ENCODE peak calls at places on chromosome 6, in six cellular contexts. H is glutamatergic neuron; C is brain microvascular endothelial cell; Y is A549; G is activated CD8-positive, alpha-beta memory T cell treated with anti-CD3 and anti-CD28 coated beads, Interleukin-2, amount 10 ng/mL, durations not matched to agents 7 days and 5 days; R is SW 1271. U is an unnamed sample.

GRCh38 chr6:156953478-156954146 is 176.4 kb downstream of the ARID1B start:
- DNase-seq in G (no peak), Y (peak), R (peak), C (peak), H (no peak), U (peak)

GRCh38 chr6:170134077-170135040 is 156.5 kb downstream of the DLL1 start:
- DNase-seq in C (no peak), Y (no peak), R (no peak), H (no peak), G (peak), U (no peak)

GRCh38 chr6:155126727-155127439 is 131.8 kb downstream of the TIAM2 start:
- DNase-seq in C (peak), Y (peak), R (peak), G (peak), H (no peak), U (peak)

GRCh38 chr6:37314803-37315515 is 38.8 kb upstream of the RNF8 start:
- DNase-seq in Y (peak), R (no peak), C (peak), G (peak), H (peak), U (peak)

GRCh38 chr6:30411515-30412207 is 66.7 kb downstream of the RPP21 start:
- DNase-seq in G (peak), R (no peak), C (peak), Y (peak), H (peak), U (peak)

GRCh38 chr6:105317607-105318533 is 85.0 kb downstream of the PREP start:
- DNase-seq in H (no peak), R (no peak), Y (no peak), C (no peak), G (no peak), U (no peak)

GRCh38 chr6:37809144-37809543 is 10.4 kb upstream of the ZFAND3 start:
- DNase-seq in C (no peak), G (no peak), H (no peak), Y (no peak), R (no peak), U (no peak)

GRCh38 chr6:35253249-35253648 is 6.3 kb upstream of the ZNF76 start:
- DNase-seq in H (no peak), G (no peak), R (no peak), C (no peak), Y (no peak), U (no peak)

GRCh38 chr6:140281236-140281635 is 906.8 kb upstream of the CITED2 start:
- DNase-seq in H (no peak), G (no peak), Y (no peak), C (no peak), R (no peak), U (no peak)

GRCh38 chr6:157092736-157093135 is 230.6 kb downstream of the TMEM242 start:
- DNase-seq in R (no peak), H (no peak), G (no peak), C (peak), Y (no peak), U (no peak)

GRCh38 chr6:96520039-96520850 is 1.4 kb upstream of the UFL1 start:
- DNase-seq in Y (peak), H (no peak), C (peak), R (no peak), G (no peak), U (no peak)

GRCh38 chr6:134898575-134898974 is 51.3 kb downstream of the ALDH8A1 start:
- DNase-seq in C (no peak), Y (no peak), G (no peak), H (no peak), R (no peak), U (no peak)

GRCh38 chr6:659716-660581 is 3.0 kb upstream of the HUS1B start:
- DNase-seq in C (no peak), R (no peak), G (no peak), Y (no peak), H (peak), U (no peak)

GRCh38 chr6:41723936-41724637 is 11.3 kb downstream of the TFEB start:
- DNase-seq in C (no peak), Y (no peak), G (no peak), H (no peak), R (no peak), U (no peak)

GRCh38 chr6:1609662-1610496 is at the start of gene FOXC1:
- DNase-seq in Y (peak), C (peak), R (peak), H (peak), G (peak), U (peak)

GRCh38 chr6:15893556-15894253 is 230.9 kb upstream of the DTNBP1 start:
- DNase-seq in Y (peak), H (no peak), C (peak), R (no peak), G (no peak), U (no peak)

GRCh38 chr6:14079433-14079832 is 38.1 kb upstream of the CD83 start:
- DNase-seq in G (no peak), H (no peak), Y (no peak), C (peak), R (no peak), U (no peak)

GRCh38 chr6:10425973-10426780 is 11.3 kb upstream of the TFAP2A start:
- DNase-seq in C (no peak), Y (no peak), R (no peak), G (no peak), H (peak), U (peak)

GRCh38 chr6:32192608-32193039 is at the start of gene GPSM3:
- DNase-seq in R (no peak), H (no peak), G (peak), C (peak), Y (no peak), U (no peak)

GRCh38 chr6:150495126-150495525 is 104.6 kb upstream of the PLEKHG1 start:
- DNase-seq in G (no peak), C (no peak), Y (no peak), R (no peak), H (no peak), U (no peak)

GRCh38 chr6:80637312-80637711 is 530.8 kb downstream of the BCKDHB start:
- DNase-seq in C (peak), H (no peak), Y (no peak), R (no peak), G (no peak), U (no peak)

GRCh38 chr6:36924131-36924530 is 30.4 kb upstream of the PI16 start:
- DNase-seq in H (no peak), Y (no peak), C (no peak), R (no peak), G (peak), U (no peak)

GRCh38 chr6:56802570-56802969 is 152.3 kb upstream of the BEND6 start:
- DNase-seq in H (no peak), C (peak), G (no peak), R (no peak), Y (peak), U (no peak)

GRCh38 chr6:115908906-115909559 is 151.7 kb downstream of the FRK start:
- DNase-seq in H (no peak), R (no peak), G (no peak), Y (no peak), C (no peak), U (no peak)

GRCh38 chr6:165913676-165914570 is 250.9 kb upstream of the PDE10A start:
- DNase-seq in R (no peak), Y (peak), H (no peak), C (no peak), G (no peak), U (no peak)

GRCh38 chr6:21615504-21615903 is 22.0 kb downstream of the SOX4 start:
- DNase-seq in G (no peak), C (no peak), H (no peak), Y (no peak), R (no peak), U (no peak)

GRCh38 chr6:42451146-42451594 is 556 bp downstream of the TRERF1 start:
- DNase-seq in R (no peak), G (peak), C (no peak), H (no peak), Y (no peak), U (no peak)

GRCh38 chr6:5511924-5512323 is 250.6 kb downstream of the FARS2 start:
- DNase-seq in C (peak), G (no peak), Y (no peak), H (no peak), R (no peak), U (no peak)

GRCh38 chr6:150573041-150573681 is 26.5 kb upstream of the PLEKHG1 start:
- DNase-seq in Y (no peak), H (peak), G (no peak), R (no peak), C (no peak), U (peak)

GRCh38 chr6:145891126-145891525 is 73.0 kb downstream of the SHPRH start:
- DNase-seq in C (peak), R (no peak), H (no peak), Y (no peak), G (no peak), U (no peak)

GRCh38 chr6:15417811-15418210 is 171.9 kb downstream of the JARID2 start:
- DNase-seq in C (peak), Y (no peak), R (no peak), H (no peak), G (peak), U (no peak)

GRCh38 chr6:68958327-68958726 is 323.2 kb downstream of the ADGRB3 start:
- DNase-seq in H (no peak), C (no peak), G (no peak), R (no peak), Y (peak), U (no peak)

GRCh38 chr6:157761926-157762325 is 61.1 kb upstream of the SNX9 start:
- DNase-seq in G (no peak), C (no peak), Y (no peak), R (no peak), H (no peak), U (no peak)

GRCh38 chr6:8017276-8017701 is 46.9 kb downstream of the BLOC1S5 start:
- DNase-seq in Y (no peak), C (no peak), R (no peak), G (no peak), H (no peak), U (no peak)

GRCh38 chr6:142696123-142696522 is 248.9 kb downstream of the HIVEP2 start:
- DNase-seq in Y (no peak), C (no peak), G (no peak), R (no peak), H (no peak), U (no peak)

GRCh38 chr6:144449218-144449617 is 164.1 kb downstream of the UTRN start:
- DNase-seq in H (no peak), C (no peak), G (peak), R (no peak), Y (no peak), U (no peak)

GRCh38 chr6:115977220-115977619 is 83.5 kb downstream of the FRK start:
- DNase-seq in R (no peak), H (no peak), Y (no peak), G (no peak), C (no peak), U (no peak)

U was measured in nephron progenitor cell.